ENCODE peak calls at places on chromosomes 2 and 18, in five cellular contexts. One of them, this sample, is unnamed.

GRCh38 chr2:230657462-230657861 is 55.2 kb upstream of the CAB39 start:
- DNase-seq in neural progenitor cell: no peak
- DNase-seq in HCT116: no peak
- DNase-seq in PC-3: no peak
- DNase-seq in MM.1S: no peak
- DNase-seq in this sample: no peak

GRCh38 chr18:74265546-74266098 is 26.1 kb downstream of the CYB5A start:
- DNase-seq in neural progenitor cell: no peak
- DNase-seq in HCT116: no peak
- DNase-seq in PC-3: no peak
- DNase-seq in MM.1S: no peak
- DNase-seq in this sample: no peak

GRCh38 chr2:7792031-7792651 is 874.9 kb downstream of the RNF144A start:
- DNase-seq in neural progenitor cell: no peak
- DNase-seq in HCT116: no peak
- DNase-seq in PC-3: peak
- DNase-seq in MM.1S: no peak
- DNase-seq in this sample: no peak

GRCh38 chr2:151771599-151772358 is 37.5 kb upstream of the NEB start:
- DNase-seq in neural progenitor cell: no peak
- DNase-seq in HCT116: no peak
- DNase-seq in PC-3: no peak
- DNase-seq in MM.1S: peak
- DNase-seq in this sample: peak

GRCh38 chr2:166614027-166614426 is 120.0 kb upstream of the SCN7A start:
- DNase-seq in neural progenitor cell: peak
- DNase-seq in HCT116: no peak
- DNase-seq in PC-3: no peak
- DNase-seq in MM.1S: no peak
- DNase-seq in this sample: no peak

GRCh38 chr2:157596992-157597681 is 31.5 kb downstream of the ACVR1C start:
- DNase-seq in neural progenitor cell: peak
- DNase-seq in HCT116: no peak
- DNase-seq in PC-3: peak
- DNase-seq in MM.1S: no peak
- DNase-seq in this sample: peak

GRCh38 chr2:216850665-216851327 is 9.1 kb downstream of the TNP1 start:
- DNase-seq in neural progenitor cell: no peak
- DNase-seq in HCT116: no peak
- DNase-seq in PC-3: no peak
- DNase-seq in MM.1S: no peak
- DNase-seq in this sample: no peak

GRCh38 chr2:168005586-168005985 is 241.8 kb downstream of the STK39 start:
- DNase-seq in neural progenitor cell: no peak
- DNase-seq in HCT116: no peak
- DNase-seq in PC-3: no peak
- DNase-seq in MM.1S: no peak
- DNase-seq in this sample: no peak

GRCh38 chr2:126932966-126933555 is 34.4 kb downstream of the TEX51 start:
- DNase-seq in neural progenitor cell: no peak
- DNase-seq in HCT116: no peak
- DNase-seq in PC-3: no peak
- DNase-seq in MM.1S: no peak
- DNase-seq in this sample: no peak

GRCh38 chr2:108145551-108145950 is 94.2 kb upstream of the SULT1C3 start:
- DNase-seq in neural progenitor cell: no peak
- DNase-seq in HCT116: no peak
- DNase-seq in PC-3: peak
- DNase-seq in MM.1S: no peak
- DNase-seq in this sample: peak

GRCh38 chr2:145740302-145740701 is 1220.4 kb upstream of the ZEB2 start:
- DNase-seq in neural progenitor cell: no peak
- DNase-seq in HCT116: no peak
- DNase-seq in PC-3: peak
- DNase-seq in MM.1S: no peak
- DNase-seq in this sample: peak

GRCh38 chr2:88692187-88692586 is 714 bp downstream of the RPIA start:
- DNase-seq in neural progenitor cell: no peak
- DNase-seq in HCT116: no peak
- DNase-seq in PC-3: peak
- DNase-seq in MM.1S: peak
- DNase-seq in this sample: peak

GRCh38 chr2:71934595-71935263 is 212.9 kb downstream of the CYP26B1 start:
- DNase-seq in neural progenitor cell: no peak
- DNase-seq in HCT116: no peak
- DNase-seq in PC-3: no peak
- DNase-seq in MM.1S: no peak
- DNase-seq in this sample: peak

GRCh38 chr2:42874838-42875801 is 82.7 kb upstream of the HAAO start:
- DNase-seq in neural progenitor cell: no peak
- DNase-seq in HCT116: no peak
- DNase-seq in PC-3: no peak
- DNase-seq in MM.1S: no peak
- DNase-seq in this sample: no peak

GRCh38 chr2:147910990-147911473 is 66.2 kb downstream of the ACVR2A start:
- DNase-seq in neural progenitor cell: peak
- DNase-seq in HCT116: peak
- DNase-seq in PC-3: peak
- DNase-seq in MM.1S: peak
- DNase-seq in this sample: peak

GRCh38 chr2:113228991-113229716 is 49.6 kb downstream of the PAX8 start:
- DNase-seq in neural progenitor cell: no peak
- DNase-seq in HCT116: no peak
- DNase-seq in PC-3: no peak
- DNase-seq in MM.1S: no peak
- DNase-seq in this sample: no peak

GRCh38 chr2:11977766-11978524 is 231.5 kb downstream of the LPIN1 start:
- DNase-seq in neural progenitor cell: no peak
- DNase-seq in HCT116: no peak
- DNase-seq in PC-3: no peak
- DNase-seq in MM.1S: no peak
- DNase-seq in this sample: no peak

GRCh38 chr2:166334800-166335199 is 40.9 kb downstream of the SCN9A start:
- DNase-seq in neural progenitor cell: no peak
- DNase-seq in HCT116: no peak
- DNase-seq in PC-3: peak
- DNase-seq in MM.1S: no peak
- DNase-seq in this sample: no peak

GRCh38 chr2:174004900-174005605 is 39.9 kb upstream of the SP3 start:
- DNase-seq in neural progenitor cell: no peak
- DNase-seq in HCT116: no peak
- DNase-seq in PC-3: peak
- DNase-seq in MM.1S: no peak
- DNase-seq in this sample: peak

GRCh38 chr18:10304853-10305252 is 149.6 kb upstream of the APCDD1 start:
- DNase-seq in neural progenitor cell: no peak
- DNase-seq in HCT116: no peak
- DNase-seq in PC-3: peak
- DNase-seq in MM.1S: no peak
- DNase-seq in this sample: peak

GRCh38 chr2:113208995-113209868 is 35.5 kb downstream of the PSD4 start:
- DNase-seq in neural progenitor cell: no peak
- DNase-seq in HCT116: no peak
- DNase-seq in PC-3: no peak
- DNase-seq in MM.1S: no peak
- DNase-seq in this sample: no peak

GRCh38 chr2:141200191-141200590 is 930.6 kb downstream of the LRP1B start:
- DNase-seq in neural progenitor cell: no peak
- DNase-seq in HCT116: no peak
- DNase-seq in PC-3: no peak
- DNase-seq in MM.1S: no peak
- DNase-seq in this sample: no peak

GRCh38 chr2:172101008-172101706 is 1.5 kb downstream of the DLX2 start:
- DNase-seq in neural progenitor cell: peak
- DNase-seq in HCT116: no peak
- DNase-seq in PC-3: no peak
- DNase-seq in MM.1S: no peak
- DNase-seq in this sample: peak

GRCh38 chr2:172103471-172104292 is 982 bp upstream of the DLX2 start:
- DNase-seq in neural progenitor cell: peak
- DNase-seq in HCT116: peak
- DNase-seq in PC-3: peak
- DNase-seq in MM.1S: peak
- DNase-seq in this sample: peak

GRCh38 chr2:172102159-172102857 is 392 bp downstream of the DLX2 start:
- DNase-seq in neural progenitor cell: no peak
- DNase-seq in HCT116: no peak
- DNase-seq in PC-3: no peak
- DNase-seq in MM.1S: no peak
- DNase-seq in this sample: peak

GRCh38 chr2:172101707-172102158 is 967 bp downstream of the DLX2 start:
- DNase-seq in neural progenitor cell: peak
- DNase-seq in HCT116: no peak
- DNase-seq in PC-3: no peak
- DNase-seq in MM.1S: no peak
- DNase-seq in this sample: peak

GRCh38 chr2:172102858-172103359 is at the start of gene DLX2:
- DNase-seq in neural progenitor cell: peak
- DNase-seq in HCT116: peak
- DNase-seq in PC-3: peak
- DNase-seq in MM.1S: peak
- DNase-seq in this sample: peak
- TF ChIP-seq EZH2phosphoT487 in neural progenitor cell: no peak
- TF ChIP-seq EZH2phosphoT487 in HCT116: no peak
- TF ChIP-seq EZH2phosphoT487 in PC-3: no peak
- TF ChIP-seq EZH2phosphoT487 in MM.1S: no peak
- TF ChIP-seq EZH2phosphoT487 in this sample: no peak

GRCh38 chr2:200416878-200417277 is 93.0 kb downstream of the KCTD18 start:
- DNase-seq in neural progenitor cell: peak
- DNase-seq in HCT116: no peak
- DNase-seq in PC-3: no peak
- DNase-seq in MM.1S: no peak
- DNase-seq in this sample: no peak

GRCh38 chr2:200415455-200415854 is 94.4 kb downstream of the KCTD18 start:
- DNase-seq in neural progenitor cell: no peak
- DNase-seq in HCT116: no peak
- DNase-seq in PC-3: no peak
- DNase-seq in MM.1S: no peak
- DNase-seq in this sample: no peak

GRCh38 chr2:200418399-200418798 is 91.5 kb downstream of the KCTD18 start:
- DNase-seq in neural progenitor cell: no peak
- DNase-seq in HCT116: no peak
- DNase-seq in PC-3: no peak
- DNase-seq in MM.1S: no peak
- DNase-seq in this sample: no peak

GRCh38 chr2:200419325-200419724 is 90.5 kb downstream of the KCTD18 start:
- DNase-seq in neural progenitor cell: no peak
- DNase-seq in HCT116: no peak
- DNase-seq in PC-3: no peak
- DNase-seq in MM.1S: no peak
- DNase-seq in this sample: no peak

DNA sequence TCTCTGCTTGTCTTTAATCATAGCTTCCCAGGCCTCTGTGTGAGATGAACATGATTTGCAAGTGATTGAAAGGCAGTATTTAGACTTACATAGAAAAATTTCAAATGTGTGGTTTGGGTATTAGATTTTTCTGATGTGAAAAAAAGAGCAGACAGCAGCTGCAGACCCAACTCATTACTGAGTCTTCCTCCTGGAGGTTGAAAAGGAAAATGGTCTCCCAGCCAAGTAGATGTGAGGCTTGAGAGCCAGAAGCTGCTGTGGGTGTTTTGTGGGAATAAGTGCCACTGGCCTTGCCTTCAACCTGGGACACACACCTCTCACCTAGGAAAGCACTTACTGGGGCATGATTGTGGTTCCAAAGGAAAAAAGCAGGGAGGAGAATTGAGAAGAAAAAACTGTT is 92.5 kb downstream of the KCTD18 start:
- DNase-seq in neural progenitor cell: peak
- DNase-seq in HCT116: no peak
- DNase-seq in PC-3: no peak
- DNase-seq in MM.1S: no peak
- DNase-seq in this sample: no peak
- H3K9ac ChIP-seq in neural progenitor cell: no peak
- H3K9ac ChIP-seq in HCT116: no peak
- H3K9ac ChIP-seq in PC-3: no peak
- H3K9ac ChIP-seq in MM.1S: no peak
- H3K9ac ChIP-seq in this sample: no peak

DNA sequence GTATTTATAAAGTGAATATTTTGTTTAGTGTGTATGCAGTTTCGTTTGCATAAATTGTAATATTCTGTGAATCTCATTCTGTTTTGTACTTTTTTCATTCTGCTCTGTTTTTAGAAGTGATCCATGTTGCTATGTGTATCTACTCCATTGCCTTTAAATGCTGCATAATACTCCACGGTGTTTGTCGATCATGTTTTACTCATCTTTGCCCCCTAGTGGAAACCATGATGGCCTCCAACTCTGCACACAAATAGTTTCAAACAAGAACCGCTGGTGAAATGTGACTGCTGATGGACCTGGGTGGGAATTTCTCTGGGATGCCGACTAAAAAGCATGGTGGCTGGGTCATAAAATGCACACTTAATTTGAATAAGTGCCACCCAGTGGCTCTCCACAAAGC is 32.0 kb upstream of the SKOR2 start:
- DNase-seq in neural progenitor cell: peak
- DNase-seq in HCT116: peak
- DNase-seq in PC-3: peak
- DNase-seq in MM.1S: no peak
- DNase-seq in this sample: peak
- TF ChIP-seq EZH2phosphoT487 in neural progenitor cell: no peak
- TF ChIP-seq EZH2phosphoT487 in HCT116: no peak
- TF ChIP-seq EZH2phosphoT487 in PC-3: no peak
- TF ChIP-seq EZH2phosphoT487 in MM.1S: no peak
- TF ChIP-seq EZH2phosphoT487 in this sample: no peak

DNA sequence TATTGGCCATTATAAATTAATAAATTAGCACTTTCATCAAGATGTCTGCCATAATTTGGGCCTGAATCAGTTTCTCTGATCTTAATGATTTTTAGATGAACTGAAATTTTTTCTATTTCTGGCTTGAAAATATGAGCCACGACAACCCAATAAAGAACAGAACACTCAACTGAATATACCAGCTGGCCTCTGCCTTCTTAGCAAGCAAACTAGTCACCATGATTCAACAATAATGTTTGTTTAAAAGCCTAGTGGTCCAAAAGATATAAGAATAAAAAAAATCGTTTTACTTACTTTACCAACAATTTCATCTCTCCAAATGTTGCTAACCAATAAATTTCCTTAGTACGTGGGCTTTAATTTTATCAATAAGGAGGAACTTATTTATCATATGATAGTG is 66.7 kb upstream of the TTN start:
- DNase-seq in neural progenitor cell: no peak
- DNase-seq in HCT116: no peak
- DNase-seq in PC-3: peak
- DNase-seq in MM.1S: no peak
- DNase-seq in this sample: no peak
- H3K9ac ChIP-seq in neural progenitor cell: no peak
- H3K9ac ChIP-seq in HCT116: no peak
- H3K9ac ChIP-seq in PC-3: no peak
- H3K9ac ChIP-seq in MM.1S: no peak
- H3K9ac ChIP-seq in this sample: no peak

DNA sequence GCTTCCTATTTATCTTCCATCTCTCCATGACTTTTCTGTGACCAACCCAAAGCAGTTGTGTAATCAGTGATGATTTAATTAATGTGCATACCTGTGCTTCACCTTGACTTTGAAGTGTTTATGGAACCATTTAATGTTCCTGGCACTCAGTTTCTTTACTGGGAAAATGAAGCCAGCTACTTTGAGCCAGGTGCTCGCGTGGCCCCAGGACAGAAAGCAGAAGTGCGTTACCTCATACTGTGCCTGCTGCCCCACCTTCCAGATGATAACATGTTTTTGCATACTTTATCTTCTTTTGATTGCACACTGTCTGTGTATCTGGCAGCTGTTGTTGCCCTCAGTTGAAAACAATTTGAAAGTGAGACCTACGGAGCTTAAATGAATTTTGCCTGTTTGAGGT is 61.3 kb downstream of the PMAIP1 start:
- DNase-seq in neural progenitor cell: no peak
- DNase-seq in HCT116: no peak
- DNase-seq in PC-3: no peak
- DNase-seq in MM.1S: no peak
- DNase-seq in this sample: no peak
- TF ChIP-seq EZH2phosphoT487 in neural progenitor cell: no peak
- TF ChIP-seq EZH2phosphoT487 in HCT116: no peak
- TF ChIP-seq EZH2phosphoT487 in PC-3: no peak
- TF ChIP-seq EZH2phosphoT487 in MM.1S: no peak
- TF ChIP-seq EZH2phosphoT487 in this sample: no peak